ENCODE peak calls at places on chromosomes 2 and 18, in ten cellular contexts. E, Q, U, K, C, H, A, Z, R and S are unnamed samples.

GRCh38 chr2:159968282-159968900 is 94.0 kb downstream of the PLA2R1 start:
- DNase-seq in E (peak; percentile 32), Q (peak; percentile 41), U (no peak), K (peak; percentile 84), C (peak; percentile 41), H (no peak), A (no peak), Z (no peak), R (peak; percentile 73), S (peak; percentile 32)

GRCh38 chr2:26515771-26516170 is 37.8 kb upstream of the OTOF start:
- DNase-seq in E (no peak), Q (no peak), U (no peak), K (no peak), C (no peak), H (peak; percentile 62), A (no peak), Z (no peak), R (no peak), S (no peak)

GRCh38 chr2:12430036-12430795 is 286.5 kb upstream of the TRIB2 start:
- DNase-seq in E (peak; percentile 76), Q (peak; percentile 85), U (no peak), K (no peak), C (no peak), H (no peak), A (no peak), Z (peak; percentile 37), R (no peak), S (peak; percentile 71)

GRCh38 chr18:23652232-23652631 is 10.5 kb downstream of the ANKRD29 start:
- DNase-seq in E (no peak), Q (no peak), U (no peak), K (no peak), C (no peak), H (no peak), A (no peak), Z (no peak), R (no peak), S (no peak)

GRCh38 chr18:10526211-10526949 is 553 bp downstream of the NAPG start:
- DNase-seq in E (no peak), Q (peak; percentile 39), U (no peak), K (peak; percentile 77), C (peak; percentile 23), H (peak; percentile 91), A (no peak), Z (no peak), R (peak; percentile 71), S (peak; percentile 18)

GRCh38 chr18:48983793-48984437 is 33.1 kb upstream of the SMAD7 start:
- DNase-seq in E (no peak), Q (peak; percentile 18), U (no peak), K (no peak), C (no peak), H (peak; percentile 87), A (no peak), Z (no peak), R (no peak), S (no peak)

GRCh38 chr18:42053188-42053781 is 98.3 kb downstream of the PIK3C3 start:
- DNase-seq in E (peak; percentile 28), Q (peak; percentile 62), U (no peak), K (peak; percentile 68), C (peak; percentile 33), H (no peak), A (no peak), Z (no peak), R (peak; percentile 51), S (peak; percentile 29)

GRCh38 chr2:48319863-48320262 is 210.1 kb upstream of the STON1 start:
- DNase-seq in E (no peak), Q (no peak), U (no peak), K (no peak), C (no peak), H (no peak), A (no peak), Z (no peak), R (no peak), S (no peak)

GRCh38 chr2:230779607-230780006 is 67.0 kb downstream of the CAB39 start:
- DNase-seq in E (no peak), Q (no peak), U (no peak), K (no peak), C (no peak), H (no peak), A (no peak), Z (no peak), R (no peak), S (no peak)

GRCh38 chr2:19369341-19369955 is 11.0 kb upstream of the OSR1 start:
- DNase-seq in E (no peak), Q (peak; percentile 50), U (no peak), K (peak; percentile 42), C (peak; percentile 58), H (no peak), A (no peak), Z (no peak), R (peak; percentile 59), S (peak; percentile 43)

GRCh38 chr2:234448506-234449169 is 48.2 kb downstream of the ARL4C start:
- DNase-seq in E (no peak), Q (no peak), U (no peak), K (peak; percentile 92), C (no peak), H (no peak), A (no peak), Z (no peak), R (no peak), S (no peak)

GRCh38 chr2:234451852-234452625 is 44.8 kb downstream of the ARL4C start:
- DNase-seq in E (peak; percentile 65), Q (peak; percentile 98), U (no peak), K (no peak), C (peak; percentile 63), H (no peak), A (peak; percentile 48), Z (peak; percentile 95), R (no peak), S (peak; percentile 93)

GRCh38 chr2:234451242-234451641 is 45.6 kb downstream of the ARL4C start:
- DNase-seq in E (no peak), Q (no peak), U (no peak), K (no peak), C (no peak), H (no peak), A (no peak), Z (no peak), R (no peak), S (no peak)

GRCh38 chr2:234447963-234448362 is 48.9 kb downstream of the ARL4C start:
- DNase-seq in E (no peak), Q (no peak), U (no peak), K (peak; percentile 35), C (peak; percentile 29), H (no peak), A (no peak), Z (no peak), R (no peak), S (no peak)

DNA sequence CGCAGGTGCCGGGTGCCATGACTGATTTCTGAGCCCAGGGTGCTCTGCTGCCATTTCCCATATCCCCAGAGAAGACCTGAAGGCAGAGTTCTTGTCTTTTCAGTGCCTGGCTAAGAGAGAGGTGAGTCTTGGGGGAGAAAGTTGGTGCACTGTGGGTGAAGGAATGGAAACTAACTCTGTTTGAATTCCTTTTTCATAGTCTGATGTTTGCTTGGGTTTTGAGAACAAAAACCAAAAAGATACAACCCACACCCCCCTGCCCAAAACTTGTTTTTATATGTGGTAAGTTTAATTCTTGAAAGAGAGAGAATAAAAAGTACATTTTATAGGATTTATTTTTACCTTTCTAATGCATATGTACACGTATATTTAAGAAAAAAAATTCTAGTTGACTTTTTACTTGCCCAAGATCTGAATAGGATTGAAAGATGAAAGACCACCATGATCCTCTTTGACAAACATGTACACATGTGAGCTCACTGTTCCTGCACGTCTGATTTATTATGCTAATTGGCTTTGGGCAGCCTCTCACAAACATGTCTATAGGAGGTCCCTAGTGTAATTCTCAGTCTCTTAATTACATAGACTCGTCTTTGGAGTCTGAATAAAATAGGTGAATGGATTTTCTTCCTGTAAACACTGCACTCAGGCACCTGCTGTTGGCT is 46.3 kb downstream of the ARL4C start:
- DNase-seq in E (no peak), Q (no peak), U (no peak), K (no peak), C (no peak), H (no peak), A (no peak), Z (no peak), R (no peak), S (no peak)
- H3K4me3 ChIP-seq in E (no peak overlapping the region), Q (no peak overlapping the region), U (no peak overlapping the region), K (no peak overlapping the region), C (no peak overlapping the region), H (no peak overlapping the region), A (no peak overlapping the region), Z (no peak overlapping the region), R (no peak overlapping the region), S (no peak overlapping the region)

DNA sequence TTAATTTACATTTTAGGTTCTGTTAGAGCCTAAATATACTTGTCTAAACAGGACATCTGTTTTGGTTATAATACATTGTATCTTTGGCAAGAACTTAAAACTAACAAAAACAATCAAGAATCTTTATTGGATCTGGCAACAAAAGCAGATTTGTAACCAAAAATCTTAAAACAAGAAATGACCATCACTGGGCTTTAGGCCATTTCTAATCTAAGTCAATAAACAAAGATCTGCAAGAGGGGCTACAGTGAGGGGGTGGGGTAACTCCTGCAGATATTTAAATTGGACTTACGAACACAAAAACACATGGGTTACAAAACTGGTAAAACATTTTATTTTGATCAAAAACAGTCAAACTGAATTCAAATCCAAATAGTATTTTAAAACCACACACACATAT is 77.3 kb downstream of the SRBD1 start:
- DNase-seq in E (peak; percentile 21), Q (peak; percentile 78), U (no peak), K (no peak), C (no peak), H (no peak), A (no peak), Z (peak; percentile 12), R (no peak), S (no peak)
- H3K4me3 ChIP-seq in E (no peak overlapping the region), Q (no peak overlapping the region), U (no peak overlapping the region), K (no peak overlapping the region), C (no peak overlapping the region), H (no peak overlapping the region), A (no peak overlapping the region), Z (no peak overlapping the region), R (no peak overlapping the region), S (no peak overlapping the region)

DNA sequence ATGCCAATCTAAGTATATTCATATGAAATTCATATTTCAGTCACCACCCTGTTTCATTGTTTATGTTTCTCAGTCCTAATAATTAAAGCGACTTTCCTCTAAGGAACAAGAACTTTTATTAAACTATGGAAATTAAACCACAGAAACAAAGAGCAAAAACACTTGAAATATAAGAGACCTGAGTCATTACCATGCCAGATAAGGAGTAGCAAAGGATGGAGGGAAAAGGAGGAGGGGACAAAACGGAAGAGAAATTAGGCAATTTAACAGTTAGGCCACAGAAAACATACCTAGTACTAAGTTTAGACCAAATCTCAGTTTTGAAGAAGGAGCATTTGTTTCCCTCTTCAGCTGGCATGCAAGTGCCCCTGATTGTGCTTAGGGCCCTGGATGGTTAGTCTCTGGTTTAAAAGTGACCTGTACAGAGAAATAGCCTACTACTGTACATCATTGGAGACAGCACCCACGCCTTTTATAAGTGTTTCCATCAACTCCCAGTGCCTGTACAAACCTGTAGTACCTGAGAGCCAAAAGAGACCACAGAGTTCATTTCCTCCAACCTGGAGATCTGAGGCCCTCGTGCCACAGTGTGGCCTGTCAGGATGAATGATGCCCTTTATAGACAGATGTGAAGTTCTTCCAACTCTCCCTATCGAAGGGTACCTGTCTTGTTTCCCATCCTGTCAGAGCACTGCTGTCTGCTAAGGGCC is 74.5 kb downstream of the SPATS2L start:
- DNase-seq in E (no peak), Q (peak; percentile 81), U (no peak), K (no peak), C (no peak), H (no peak), A (no peak), Z (no peak), R (no peak), S (peak; percentile 59)
- H3K4me3 ChIP-seq in E (no peak overlapping the region), Q (no peak overlapping the region), U (no peak overlapping the region), K (no peak overlapping the region), C (no peak overlapping the region), H (no peak overlapping the region), A (no peak overlapping the region), Z (no peak overlapping the region), R (no peak overlapping the region), S (no peak overlapping the region)

GRCh38 chr2:101185085-101185484 is 33.9 kb upstream of the TBC1D8 start:
- DNase-seq in E (no peak), Q (no peak), U (no peak), K (no peak), C (no peak), H (no peak), A (no peak), Z (no peak), R (no peak), S (no peak)
- H3K4me3 ChIP-seq in E (no peak overlapping the region), Q (no peak overlapping the region), U (no peak overlapping the region), K (no peak overlapping the region), C (no peak overlapping the region), H (no peak overlapping the region), A (no peak overlapping the region), Z (no peak overlapping the region), R (no peak overlapping the region), S (no peak overlapping the region)